ENCODE peak calls at places on chromosome 2, in ten cellular contexts. A is BE2C, M is mammary epithelial cell, I is K562, O is Peyer's patch, V is H9, B is uterus, S is breast epithelium, F is IMR-90, E is mucosa of descending colon. R is an unnamed sample.

GRCh38 chr2:161033059-161033660 is 127.1 kb upstream of the TANK start:
- DNase-seq in V (no peak), O (no peak), I (no peak), E (no peak), S (no peak), A (no peak), F (peak; percentile 57), M (no peak), B (no peak), R (no peak)

GRCh38 chr2:236168110-236169067 is at the start of gene GBX2:
- DNase-seq in A (peak; percentile 68), V (peak; percentile 94), O (no peak), F (peak; percentile 17), E (peak; percentile 58), B (no peak), S (no peak), M (peak; percentile 66), I (peak; percentile 92), R (no peak)

GRCh38 chr2:128776461-128776971 is 457.8 kb upstream of the HS6ST1 start:
- DNase-seq in V (peak; percentile 20), F (no peak), E (no peak), O (no peak), S (peak; percentile 7), B (no peak), A (no peak), M (no peak), I (no peak), R (no peak)

GRCh38 chr2:196597531-196597930 is 42.0 kb upstream of the CCDC150 start:
- DNase-seq in E (no peak), I (no peak), B (no peak), M (no peak), O (no peak), V (no peak), F (peak; percentile 20), S (no peak), A (no peak), R (no peak)

GRCh38 chr2:123061534-123061933 is 963.6 kb upstream of the CNTNAP5 start:
- DNase-seq in V (no peak), B (no peak), E (no peak), M (no peak), I (no peak), A (no peak), F (no peak), O (no peak), S (no peak), R (no peak)

GRCh38 chr2:201768918-201769317 is 11.8 kb downstream of the ALS2 start:
- DNase-seq in S (no peak), F (peak; percentile 62), I (no peak), B (no peak), O (no peak), A (no peak), E (no peak), M (no peak), V (no peak), R (no peak)

GRCh38 chr2:204885747-204886146 is 340.5 kb downstream of the PARD3B start:
- DNase-seq in V (no peak), S (no peak), E (no peak), O (no peak), F (no peak), I (no peak), M (no peak), A (peak; percentile 49), B (no peak), R (no peak)

GRCh38 chr2:66561645-66562336 is 126.9 kb downstream of the MEIS1 start:
- DNase-seq in S (no peak), O (no peak), A (no peak), M (no peak), V (no peak), I (no peak), B (no peak), F (no peak), E (no peak), R (no peak)

GRCh38 chr2:129862668-129863067 is 116.8 kb upstream of the RAB6C start:
- DNase-seq in M (no peak), S (no peak), F (no peak), I (no peak), V (no peak), E (no peak), B (no peak), O (no peak), A (no peak), R (no peak)

GRCh38 chr2:162254472-162254871 is 11.2 kb upstream of the FAP start:
- DNase-seq in S (no peak), E (no peak), M (no peak), O (no peak), A (no peak), I (no peak), F (no peak), B (no peak), V (no peak), R (no peak)

GRCh38 chr2:153360239-153360638 is 118.3 kb downstream of the RPRM start:
- DNase-seq in A (no peak), M (no peak), F (no peak), B (no peak), V (peak; percentile 29), I (no peak), O (no peak), E (no peak), S (no peak), R (no peak)

GRCh38 chr2:26691881-26692813 is at the start of gene KCNK3:
- DNase-seq in F (peak; percentile 25), M (no peak), B (peak; percentile 61), I (peak; percentile 86), E (peak; percentile 52), O (no peak), A (peak; percentile 90), V (peak; percentile 88), S (peak; percentile 20), R (no peak)

GRCh38 chr2:231604101-231604684 is 11.5 kb downstream of the TEX44 start:
- DNase-seq in I (peak; percentile 21), V (no peak), S (peak; percentile 48), O (peak; percentile 29), M (peak; percentile 69), E (peak; percentile 67), A (peak; percentile 58), B (peak; percentile 75), F (no peak), R (no peak)

GRCh38 chr2:1746174-1747064 is 2.1 kb upstream of the PXDN start:
- DNase-seq in I (no peak), E (peak; percentile 0), O (peak; percentile 3), A (no peak), M (no peak), S (peak; percentile 13), F (no peak), V (peak; percentile 18), B (no peak), R (no peak)

GRCh38 chr2:205759732-205760516 is 77.6 kb downstream of the NRP2 start:
- DNase-seq in V (no peak), M (no peak), S (no peak), A (no peak), I (no peak), B (no peak), F (no peak), E (no peak), O (no peak), R (no peak)

GRCh38 chr2:168375195-168375798 is 80.8 kb upstream of the CERS6 start:
- DNase-seq in A (no peak), O (no peak), E (no peak), M (no peak), I (no peak), V (no peak), S (no peak), F (no peak), B (no peak), R (no peak)

DNA sequence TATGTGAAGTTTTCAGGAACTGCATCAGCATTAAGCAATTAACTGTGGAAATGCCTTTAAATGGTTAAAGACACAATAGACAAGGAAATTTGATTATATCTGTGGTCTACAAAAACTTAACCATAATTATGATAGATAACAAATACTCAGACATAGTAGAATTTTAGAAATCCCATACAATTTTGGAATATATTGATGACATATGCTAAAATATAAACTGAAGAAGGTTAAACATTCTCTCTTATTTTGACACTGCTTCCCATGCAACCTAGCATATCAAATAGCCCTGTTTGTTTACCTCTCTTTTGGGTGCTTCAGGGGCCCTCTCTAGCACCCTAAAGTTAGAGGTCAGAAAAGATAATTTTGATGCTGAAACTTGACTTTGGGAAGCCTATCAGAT is 1274.8 kb upstream of the SLC39A10 start:
- DNase-seq in M (no peak), F (no peak), O (no peak), E (no peak), B (no peak), S (no peak), A (no peak), V (no peak), I (no peak), R (no peak)
- H3K9me3 ChIP-seq in M (peaks cover 5% of the 10 kb centered on the region), F (peaks cover 8% of the 10 kb centered on the region), O (peaks cover 6% of the 10 kb centered on the region), E (peaks cover 25% of the 10 kb centered on the region), B (no peaks in the 10 kb centered on the region), S (peaks cover 15% of the 10 kb centered on the region), A (no peaks in the 10 kb centered on the region), V (peaks cover 4% of the 10 kb centered on the region), I (no peaks in the 10 kb centered on the region), R (no peaks in the 10 kb centered on the region)

DNA sequence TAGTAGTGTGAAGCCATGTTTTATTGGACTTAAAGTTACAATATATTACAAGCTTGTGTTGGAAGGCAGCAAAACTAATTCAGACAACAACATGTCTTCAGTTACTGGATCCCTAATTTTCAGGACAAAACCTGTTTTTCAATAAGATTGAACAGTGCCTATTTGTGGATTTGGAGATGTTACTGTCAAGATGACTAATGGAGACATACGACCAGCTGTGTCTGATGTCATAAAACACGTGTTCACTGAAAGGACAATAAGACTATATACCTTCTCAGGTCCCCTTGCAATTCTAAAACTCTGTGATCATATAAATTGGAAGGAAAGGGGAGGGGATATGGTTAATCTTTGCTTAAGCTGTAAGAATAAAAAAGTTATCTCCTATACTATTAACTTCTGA is 21.7 kb downstream of the METTL21A start:
- DNase-seq in E (no peak), I (no peak), F (no peak), S (no peak), O (no peak), B (no peak), M (no peak), V (no peak), A (no peak), R (no peak)
- H3K9me3 ChIP-seq in E (no peaks in the 10 kb centered on the region), I (no peaks in the 10 kb centered on the region), F (no peaks in the 10 kb centered on the region), S (no peaks in the 10 kb centered on the region), O (no peaks in the 10 kb centered on the region), B (no peaks in the 10 kb centered on the region), M (no peaks in the 10 kb centered on the region), V (no peaks in the 10 kb centered on the region), A (no peaks in the 10 kb centered on the region), R (no peaks in the 10 kb centered on the region)

DNA sequence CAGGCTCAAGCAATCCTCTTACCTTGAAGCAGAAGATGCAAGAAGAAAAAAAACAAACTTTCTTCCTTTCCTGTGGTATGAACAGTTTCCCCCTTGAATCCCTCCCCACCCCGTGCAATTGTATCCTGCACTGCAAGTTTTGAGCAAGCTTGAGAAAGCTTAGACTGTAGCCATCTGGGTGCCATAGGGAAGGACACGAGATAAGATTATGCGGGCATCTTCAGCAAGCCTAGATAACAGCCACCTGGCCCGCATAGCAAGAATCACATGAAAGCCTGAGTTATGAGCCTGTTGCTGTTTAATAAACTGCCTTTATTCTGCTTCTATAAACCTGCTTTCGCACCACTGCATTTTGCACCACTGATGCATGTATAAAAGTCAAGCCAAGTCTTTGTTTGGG is 27.3 kb upstream of the CDCA7 start:
- DNase-seq in V (no peak), F (no peak), B (no peak), S (no peak), O (no peak), I (no peak), E (no peak), M (no peak), A (no peak), R (no peak)
- H3K9me3 ChIP-seq in V (no peaks in the 10 kb centered on the region), F (peaks cover 6% of the 10 kb centered on the region), B (no peaks in the 10 kb centered on the region), S (peaks cover 71% of the 10 kb centered on the region), O (peaks cover 9% of the 10 kb centered on the region), I (no peaks in the 10 kb centered on the region), E (peaks cover 34% of the 10 kb centered on the region), M (no peaks in the 10 kb centered on the region), A (no peaks in the 10 kb centered on the region), R (no peaks in the 10 kb centered on the region)

GRCh38 chr2:98099939-98100743 is 13.2 kb downstream of the VWA3B start:
- DNase-seq in F (no peak), I (no peak), B (no peak), E (no peak), A (no peak), V (no peak), S (no peak), O (no peak), M (no peak), R (no peak)
- H3K9me3 ChIP-seq in F (peaks cover 2% of the 10 kb centered on the region), I (no peaks in the 10 kb centered on the region), B (no peaks in the 10 kb centered on the region), E (peaks cover 6% of the 10 kb centered on the region), A (no peaks in the 10 kb centered on the region), V (no peaks in the 10 kb centered on the region), S (peaks cover 20% of the 10 kb centered on the region), O (peaks cover 6% of the 10 kb centered on the region), M (peaks cover 6% of the 10 kb centered on the region), R (no peaks in the 10 kb centered on the region)